ENCODE peak calls at places on chromosomes 11 and 22, in five cellular contexts. W is neural progenitor cell, X is IMR-90, U is GM23248, R is neuronal stem cell. D is an unnamed sample.

GRCh38 chr11:38553033-38553432 is 1955.0 kb upstream of the RAG2 start:
- DNase-seq in W (no peak), X (no peak), U (no peak), R (no peak), D (no peak)

GRCh38 chr11:35178862-35179261 is 39.9 kb downstream of the CD44 start:
- DNase-seq in W (no peak), X (peak), U (peak), R (no peak), D (no peak)

GRCh38 chr22:24723111-24723510 is 51.4 kb downstream of the PIWIL3 start:
- DNase-seq in W (no peak), X (no peak), U (no peak), R (no peak), D (no peak)

GRCh38 chr11:58900479-58901420 is 38.5 kb upstream of the GLYATL1 start:
- DNase-seq in W (peak), X (peak), U (peak), R (peak), D (peak)

GRCh38 chr22:19723990-19724827 is 870 bp downstream of the GP1BB start:
- DNase-seq in W (peak), X (peak), U (no peak), R (peak), D (peak)

GRCh38 chr11:400241-400729 is 6.3 kb downstream of the PKP3 start:
- DNase-seq in W (no peak), X (no peak), U (peak), R (no peak), D (no peak)

GRCh38 chr22:37556750-37557149 is 3.5 kb upstream of the CDC42EP1 start:
- DNase-seq in W (peak), X (no peak), U (no peak), R (no peak), D (no peak)

GRCh38 chr11:2858995-2859705 is 26.4 kb downstream of the CDKN1C start:
- DNase-seq in W (peak), X (no peak), U (no peak), R (no peak), D (peak)

GRCh38 chr22:39724390-39724789 is 153.8 kb downstream of the CACNA1I start:
- DNase-seq in W (no peak), X (no peak), U (no peak), R (no peak), D (no peak)

GRCh38 chr22:25754527-25755202 is 12.7 kb downstream of the MYO18B start:
- DNase-seq in W (no peak), X (peak), U (peak), R (no peak), D (no peak)

GRCh38 chr22:18078329-18079041 is 695 bp downstream of the PEX26 start:
- DNase-seq in W (no peak), X (peak), U (peak), R (no peak), D (peak)

GRCh38 chr11:86486261-86487030 is 111.8 kb downstream of the CCDC81 start:
- DNase-seq in W (no peak), X (no peak), U (no peak), R (no peak), D (peak)

GRCh38 chr22:25656724-25657123 is 85.3 kb upstream of the MYO18B start:
- DNase-seq in W (no peak), X (no peak), U (no peak), R (no peak), D (no peak)

GRCh38 chr11:22860241-22860640 is at the start of gene CCDC179:
- DNase-seq in W (no peak), X (no peak), U (no peak), R (no peak), D (no peak)

GRCh38 chr22:22138915-22139314 is 105.7 kb upstream of the VPREB1 start:
- DNase-seq in W (no peak), X (no peak), U (no peak), R (no peak), D (no peak)

GRCh38 chr11:71489311-71490043 is 36.5 kb downstream of the NADSYN1 start:
- DNase-seq in W (no peak), X (peak), U (no peak), R (no peak), D (no peak)
- H3K27ac ChIP-seq in W (no peak), X (no peak), U (no peak), R (no peak), D (no peak)

DNA sequence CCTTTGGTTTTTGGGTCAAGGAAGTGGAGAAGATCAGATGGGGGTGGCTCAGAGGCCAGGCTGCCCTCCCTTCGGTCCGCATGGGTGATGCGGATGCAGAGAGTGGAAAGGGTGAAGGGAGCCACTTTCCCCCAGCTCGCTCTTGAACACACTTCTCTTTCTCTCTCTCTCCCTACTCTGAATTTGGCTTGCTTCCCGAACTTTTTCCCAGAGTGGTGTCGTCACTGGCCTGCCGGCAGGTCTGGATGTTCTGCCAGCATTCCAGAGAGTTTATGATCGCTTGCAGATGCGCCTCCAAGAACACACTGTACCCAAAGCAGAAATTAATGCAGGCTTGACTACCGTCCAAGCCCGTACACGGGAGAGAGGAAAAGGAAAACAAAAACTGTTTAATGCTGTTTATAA is 103.2 kb downstream of the ZBTB16 start:
- DNase-seq in W (no peak), X (peak), U (peak), R (no peak), D (peak)
- H2AFZ ChIP-seq in W (no peak), X (no peak), U (no peak), R (no peak), D (no peak)

GRCh38 chr11:47212938-47213337 is 1.8 kb upstream of the DDB2 start:
- DNase-seq in W (no peak), X (no peak), U (no peak), R (no peak), D (peak)

GRCh38 chr11:47220401-47220821 is 5.6 kb downstream of the DDB2 start:
- DNase-seq in W (no peak), X (peak), U (peak), R (no peak), D (no peak)

GRCh38 chr11:47213985-47214564 is 699 bp upstream of the DDB2 start:
- DNase-seq in W (peak), X (peak), U (peak), R (peak), D (peak)

GRCh38 chr11:47215366-47215925 is 672 bp downstream of the DDB2 start:
- DNase-seq in W (peak), X (no peak), U (peak), R (no peak), D (no peak)

DNA sequence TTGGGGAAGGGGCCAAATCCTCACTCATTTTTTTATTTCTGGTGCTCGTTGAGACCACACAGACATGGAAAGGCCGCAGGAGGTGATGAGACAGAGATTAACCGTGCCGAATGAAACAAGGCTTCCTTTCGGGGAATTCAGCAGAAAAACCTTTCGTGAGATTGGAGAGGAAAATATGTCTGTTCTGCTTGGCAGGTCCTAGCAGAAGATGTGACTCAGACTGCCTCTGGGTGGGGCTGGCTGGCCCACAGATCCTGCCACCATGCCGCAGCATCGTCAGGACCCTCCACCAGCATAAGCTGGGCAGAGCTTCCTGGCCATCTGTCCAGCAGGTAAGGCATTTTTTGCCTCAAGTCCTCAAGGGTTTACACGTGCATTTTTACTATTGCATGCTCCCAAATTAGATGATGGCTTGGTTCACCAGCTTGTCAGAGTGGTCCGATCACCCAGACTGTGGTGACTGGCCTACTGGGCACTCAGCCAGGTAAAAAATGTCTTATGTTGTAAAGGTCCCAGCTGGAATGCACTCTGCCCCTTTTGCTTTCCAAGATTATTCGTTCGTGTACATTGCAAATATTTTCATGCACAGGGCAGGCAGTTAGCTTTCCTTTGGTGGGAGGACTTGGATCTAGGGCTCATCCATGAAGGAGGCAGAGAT is 1.5 kb downstream of the DDB2 start:
- DNase-seq in W (peak), X (peak), U (peak), R (no peak), D (peak)
- H3K27ac ChIP-seq in W (no peak), X (peak), U (peak), R (no peak), D (peak)

GRCh38 chr11:110184974-110185597 is 91.9 kb downstream of the ZC3H12C start:
- DNase-seq in W (no peak), X (peak), U (peak), R (no peak), D (no peak)
- H2AFZ ChIP-seq in W (no peak), X (no peak), U (no peak), R (peak), D (no peak)

GRCh38 chr11:105033344-105033743 is 1.6 kb downstream of the CASP1 start:
- DNase-seq in W (no peak), X (no peak), U (no peak), R (no peak), D (no peak)
- H3K27ac ChIP-seq in W (no peak), X (no peak), U (no peak), R (no peak), D (no peak)

DNA sequence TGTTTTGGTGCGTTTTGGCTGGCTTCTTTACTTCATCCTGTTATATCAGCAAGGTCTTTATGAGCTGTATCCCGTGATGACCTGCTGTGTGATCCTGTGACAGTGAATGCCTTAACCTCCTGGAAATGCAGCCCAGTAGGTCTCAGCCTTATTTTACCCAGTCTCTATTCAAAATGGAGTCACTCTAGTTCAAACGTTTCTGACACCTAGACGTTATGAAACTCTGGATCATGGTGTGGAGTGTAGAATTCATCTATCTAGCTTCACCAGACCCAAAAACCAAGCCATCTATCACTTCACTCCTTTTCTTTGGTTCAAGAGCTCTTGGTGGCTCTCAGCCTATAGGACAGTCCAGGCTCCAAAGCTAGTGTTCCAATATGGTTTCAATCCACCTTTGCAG is 28.2 kb upstream of the ZDHHC13 start:
- DNase-seq in W (no peak), X (no peak), U (no peak), R (no peak), D (no peak)
- H2AFZ ChIP-seq in W (no peak), X (no peak), U (no peak), R (no peak), D (no peak)

DNA sequence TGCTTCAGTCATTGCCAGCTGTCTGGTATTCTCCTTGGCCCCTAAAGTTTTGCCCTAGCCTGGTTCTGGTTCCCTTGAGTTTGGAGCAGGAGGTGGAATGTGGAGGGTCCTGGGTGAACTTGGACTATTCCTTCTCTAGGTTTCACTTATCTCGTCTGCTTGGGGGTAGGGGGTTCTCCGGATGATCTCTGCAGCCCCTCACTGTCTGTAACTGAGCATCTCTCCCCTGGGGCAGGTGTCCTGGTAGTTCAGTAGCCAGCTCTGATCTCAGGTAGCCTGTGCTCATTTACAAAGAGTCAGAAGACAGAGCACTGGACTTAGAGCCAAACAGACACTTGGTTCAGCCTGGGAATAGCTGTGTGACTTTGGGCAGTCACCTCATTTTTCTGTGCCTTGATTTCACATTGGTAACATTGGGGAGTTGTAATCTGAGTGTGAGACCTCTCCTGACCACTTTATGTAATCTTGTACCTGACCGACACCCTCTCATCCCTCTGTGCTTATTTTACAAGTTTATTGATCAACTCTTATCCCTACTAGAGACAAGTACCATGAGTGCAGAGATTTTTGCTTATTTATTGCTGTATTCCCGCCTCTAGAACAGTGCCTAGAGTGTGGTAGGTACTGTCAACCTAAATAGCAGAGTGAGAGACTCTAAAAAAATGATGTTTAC is 804 bp downstream of the CCDC134 start:
- DNase-seq in W (no peak), X (no peak), U (no peak), R (no peak), D (no peak)
- H3K27ac ChIP-seq in W (peak), X (no peak), U (no peak), R (no peak), D (peak)

GRCh38 chr11:106493751-106494150 is 416.3 kb downstream of the AASDHPPT start:
- DNase-seq in W (no peak), X (peak), U (peak), R (no peak), D (no peak)
- H2AFZ ChIP-seq in W (no peak), X (no peak), U (no peak), R (no peak), D (no peak)

GRCh38 chr22:35887296-35887875 is 141.2 kb downstream of the RBFOX2 start:
- DNase-seq in W (no peak), X (peak), U (no peak), R (no peak), D (no peak)

GRCh38 chr22:35888181-35888870 is 140.3 kb downstream of the RBFOX2 start:
- DNase-seq in W (no peak), X (no peak), U (no peak), R (no peak), D (no peak)

GRCh38 chr22:35882226-35883027 is 146.2 kb downstream of the RBFOX2 start:
- DNase-seq in W (no peak), X (peak), U (peak), R (no peak), D (no peak)

GRCh38 chr22:35889071-35889470 is 139.6 kb downstream of the RBFOX2 start:
- DNase-seq in W (no peak), X (no peak), U (no peak), R (no peak), D (no peak)

GRCh38 chr22:35883028-35883620 is 145.5 kb downstream of the RBFOX2 start:
- DNase-seq in W (peak), X (peak), U (peak), R (no peak), D (no peak)
- H3K27ac ChIP-seq in W (no peak), X (no peak), U (no peak), R (no peak), D (peak)

DNA sequence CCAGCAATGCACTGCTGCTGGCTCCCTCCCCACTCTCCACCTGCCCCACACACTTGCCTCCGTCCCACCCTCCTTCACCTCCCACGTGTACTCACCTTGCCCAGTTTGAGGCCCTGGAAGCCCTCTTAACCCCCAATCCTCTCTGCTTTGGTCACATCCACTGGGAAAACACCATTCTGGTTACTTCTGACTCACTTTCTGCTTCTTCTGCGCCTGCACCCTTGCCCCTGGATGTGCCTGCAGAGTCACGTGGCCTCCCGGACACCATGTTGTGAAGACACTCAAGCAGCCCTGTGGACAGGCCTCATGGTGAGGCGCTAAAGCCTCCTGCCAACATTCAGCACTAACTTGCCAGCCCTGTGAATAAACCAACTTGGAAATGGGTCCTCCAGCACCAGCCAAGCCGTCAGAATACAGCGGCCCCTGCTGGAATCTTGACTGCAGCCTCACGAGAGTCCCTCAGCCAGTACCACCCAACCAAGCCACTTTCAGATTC is 2.6 kb upstream of the NAALADL1 start:
- DNase-seq in W (peak), X (no peak), U (peak), R (no peak), D (no peak)
- H2AFZ ChIP-seq in W (no peak), X (peak), U (no peak), R (no peak), D (no peak)

D was measured in hepatocyte.